ENCODE peak calls at places on chromosomes 7 and 10, in six cellular contexts. M is GM10248, H is GM20000, J is WTC11, R is mucosa of descending colon, P is B cell. X is an unnamed sample.

GRCh38 chr10:84521468-84521867 is 193.1 kb downstream of the CCSER2 start:
- DNase-seq in H (no peak), P (no peak), J (no peak), M (no peak), R (no peak), X (no peak)

GRCh38 chr7:87450706-87451105 is 24.8 kb downstream of the ABCB4 start:
- DNase-seq in R (no peak), M (no peak), H (no peak), P (no peak), J (no peak), X (no peak)

GRCh38 chr10:30433286-30433778 is 652 bp upstream of the MAP3K8 start:
- DNase-seq in H (peak; percentile 23), J (peak; percentile 75), M (no peak), P (no peak), R (peak; percentile 89), X (peak; percentile 85)

GRCh38 chr10:122476034-122476695 is 14.8 kb downstream of the HTRA1 start:
- DNase-seq in J (peak; percentile 50), P (no peak), R (no peak), M (no peak), H (no peak), X (no peak)

GRCh38 chr7:67022501-67022900 is 25.9 kb downstream of the TYW1 start:
- DNase-seq in R (no peak), H (no peak), J (no peak), P (no peak), M (no peak), X (no peak)

GRCh38 chr7:69906309-69906995 is 308.2 kb downstream of the AUTS2 start:
- DNase-seq in M (peak; percentile 32), H (peak; percentile 60), P (peak; percentile 73), R (no peak), J (no peak), X (no peak)

GRCh38 chr10:6748981-6749630 is 169.0 kb upstream of the PRKCQ start:
- DNase-seq in J (no peak), R (no peak), M (no peak), H (no peak), P (no peak), X (no peak)

GRCh38 chr10:132329565-132330485 is 2.2 kb upstream of the LRRC27 start:
- DNase-seq in H (no peak), R (no peak), P (no peak), M (no peak), J (no peak), X (peak; percentile 36)

GRCh38 chr7:86790383-86790782 is 146.7 kb downstream of the GRM3 start:
- DNase-seq in R (no peak), H (peak; percentile 29), M (peak; percentile 16), J (no peak), P (no peak), X (no peak)

GRCh38 chr10:118792501-118792900 is 37.7 kb upstream of the CACUL1 start:
- DNase-seq in J (no peak), H (no peak), R (no peak), P (no peak), M (no peak), X (no peak)

GRCh38 chr7:39421661-39422060 is 144.5 kb upstream of the YAE1 start:
- DNase-seq in H (no peak), P (no peak), M (no peak), R (no peak), J (no peak), X (no peak)

GRCh38 chr7:98594787-98595186 is 22.3 kb upstream of the NPTX2 start:
- DNase-seq in R (no peak), J (no peak), M (no peak), H (no peak), P (no peak), X (no peak)

GRCh38 chr7:75993689-75994387 is 557 bp downstream of the TMEM120A start:
- DNase-seq in M (peak; percentile 67), J (peak; percentile 61), R (peak; percentile 79), H (peak; percentile 76), P (no peak), X (peak; percentile 93)

GRCh38 chr7:17367502-17367901 is 69.0 kb downstream of the AHR start:
- DNase-seq in H (no peak), P (no peak), J (no peak), M (no peak), R (no peak), X (no peak)

GRCh38 chr7:20144801-20145200 is 72.4 kb downstream of the MACC1 start:
- DNase-seq in J (no peak), P (no peak), R (no peak), M (no peak), H (no peak), X (no peak)

GRCh38 chr7:112207106-112207592 is 654 bp downstream of the ZNF277 start:
- DNase-seq in M (peak; percentile 26), R (no peak), J (no peak), P (no peak), H (peak; percentile 19), X (no peak)

GRCh38 chr7:98125758-98126157 is 19.1 kb downstream of the LMTK2 start:
- DNase-seq in J (no peak), R (no peak), M (no peak), H (no peak), P (no peak), X (no peak)

GRCh38 chr7:116876664-116877442 is 14.5 kb downstream of the CAPZA2 start:
- DNase-seq in R (peak; percentile 50), H (no peak), M (no peak), J (no peak), P (no peak), X (no peak)

GRCh38 chr10:104076743-104077160 is 8.9 kb downstream of the COL17A1 start:
- DNase-seq in P (no peak), R (no peak), M (no peak), J (no peak), H (no peak), X (no peak)

GRCh38 chr10:75505840-75506506 is 74.5 kb downstream of the LRMDA start:
- DNase-seq in H (no peak), M (no peak), R (no peak), P (no peak), J (no peak), X (no peak)

GRCh38 chr10:1394155-1394912 is 338.1 kb downstream of the WDR37 start:
- DNase-seq in P (no peak), R (no peak), H (peak; percentile 6), M (no peak), J (no peak), X (peak; percentile 59)

GRCh38 chr7:46651070-46651469 is 730.0 kb upstream of the IGFBP3 start:
- DNase-seq in P (no peak), J (no peak), R (no peak), M (no peak), H (no peak), X (no peak)

GRCh38 chr7:158812684-158813083 is 16.6 kb downstream of the ESYT2 start:
- DNase-seq in M (no peak), R (no peak), P (no peak), J (no peak), H (no peak), X (no peak)

DNA sequence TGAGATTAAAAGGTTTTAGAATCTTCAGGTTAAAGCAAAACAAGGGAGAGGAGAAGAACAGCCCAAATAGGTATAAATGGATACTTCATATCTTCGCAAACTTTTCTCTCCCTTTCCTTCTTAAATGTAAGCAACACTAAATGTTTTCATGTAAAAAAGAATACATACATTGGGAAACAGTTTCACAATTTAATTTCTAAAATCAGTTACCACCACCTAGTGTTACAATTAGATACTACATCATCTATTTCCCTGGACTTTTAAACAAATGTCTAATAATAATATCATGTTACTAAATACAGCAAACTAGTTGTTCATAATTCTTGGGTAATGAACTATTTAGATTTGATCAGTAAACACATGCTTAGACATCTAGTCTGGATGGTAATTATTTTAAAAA is 35.8 kb downstream of the MINDY3 start:
- DNase-seq in R (no peak), J (no peak), P (no peak), M (no peak), H (no peak), X (no peak)
- TF ChIP-seq CTCF in R (no peak), J (no peak), P (peak; percentile 74), M (peak; percentile 36), H (no peak), X (peak; percentile 86)

GRCh38 chr7:590731-591551 is 71.3 kb upstream of the PDGFA start:
- DNase-seq in P (no peak), M (no peak), J (no peak), H (no peak), R (peak; percentile 35), X (no peak)

GRCh38 chr7:589781-590575 is 70.3 kb upstream of the PDGFA start:
- DNase-seq in P (no peak), H (no peak), M (no peak), R (peak; percentile 40), J (no peak), X (no peak)

GRCh38 chr7:594212-594913 is 74.7 kb upstream of the PDGFA start:
- DNase-seq in H (no peak), J (no peak), P (no peak), M (no peak), R (no peak), X (no peak)

GRCh38 chr7:593324-594115 is 73.9 kb upstream of the PDGFA start:
- DNase-seq in M (peak; percentile 60), H (peak; percentile 74), R (no peak), J (no peak), P (no peak), X (no peak)

DNA sequence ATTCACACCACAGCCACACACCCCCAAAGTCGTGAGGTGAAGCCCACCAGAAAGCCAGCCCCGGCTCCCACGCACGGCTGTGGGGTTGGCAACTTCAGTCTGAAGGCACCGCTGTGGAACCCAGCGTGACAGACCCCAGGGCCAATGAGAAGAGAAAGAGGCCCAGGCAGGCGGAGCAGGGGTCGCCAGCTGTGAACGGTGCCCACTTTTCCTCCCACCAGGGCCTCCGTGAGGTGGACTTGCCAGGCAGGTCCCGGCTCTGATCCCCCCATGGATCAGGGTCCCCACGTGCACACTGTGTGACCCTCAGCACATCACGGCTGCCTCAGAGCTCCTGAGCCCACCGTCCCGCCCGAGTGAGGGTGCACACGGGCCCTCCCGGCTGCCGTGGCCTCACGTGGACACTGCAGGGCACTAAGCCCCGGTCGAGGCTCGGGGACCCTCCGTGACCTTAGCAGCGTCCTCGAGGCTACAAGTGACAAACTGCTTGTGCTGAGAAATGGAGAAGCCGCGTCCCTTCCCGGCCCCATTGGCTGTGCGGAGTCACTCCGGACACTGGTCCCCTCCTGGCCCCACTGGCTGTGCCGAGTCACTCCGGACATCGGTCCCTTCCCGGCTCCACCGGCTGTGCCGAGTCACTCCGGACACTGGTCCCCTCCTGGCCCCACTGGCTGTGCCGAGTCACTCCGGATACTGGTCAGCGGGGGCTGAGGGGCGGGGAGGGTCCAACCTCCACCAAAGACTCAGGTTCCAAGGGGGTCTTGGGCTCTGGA is 72.4 kb upstream of the PDGFA start:
- DNase-seq in R (peak; percentile 40), M (no peak), J (no peak), H (no peak), P (no peak), X (no peak)
- TF ChIP-seq CTCF in R (no peak), M (no peak), J (no peak), H (no peak), P (no peak), X (no peak)

GRCh38 chr10:111323567-111323966 is 246.7 kb downstream of the ADRA2A start:
- DNase-seq in P (no peak), H (no peak), M (no peak), J (no peak), R (no peak), X (no peak)
- TF ChIP-seq CTCF in P (no peak), H (no peak), M (no peak), J (no peak), R (no peak), X (peak; percentile 66)

DNA sequence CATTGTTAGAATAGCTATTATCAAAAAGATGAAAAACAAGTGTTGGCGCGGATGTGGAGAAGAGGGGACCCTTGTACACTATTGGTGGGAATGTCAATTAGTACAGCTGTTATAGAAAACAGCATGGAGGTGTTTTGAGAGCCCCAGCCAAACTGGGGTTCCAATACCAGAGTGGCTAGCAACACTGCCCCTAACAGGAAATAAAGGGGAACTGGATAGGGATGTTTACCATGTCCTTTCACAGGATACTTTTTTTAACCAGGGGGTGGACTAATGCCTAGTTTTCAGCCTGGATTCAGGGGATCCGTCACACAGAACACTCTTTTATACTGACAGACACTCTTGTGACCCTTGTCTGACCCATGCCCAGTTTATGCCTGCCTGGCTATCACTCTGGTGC is 6.9 kb upstream of the GSTK1 start:
- DNase-seq in R (no peak), M (no peak), J (no peak), P (no peak), H (no peak), X (no peak)
- TF ChIP-seq CTCF in R (no peak), M (no peak), J (no peak), P (no peak), H (no peak), X (peak; percentile 15)

X was measured in chondrocyte.